ENCODE peak calls at places on chromosomes 4 and X, in four cellular contexts. One of them, this sample, is unnamed.
A peak's percentile ranks its signal among the peaks of the same experiment; 100 is the strongest.

GRCh38 chr4:108060686-108061321 is 71.1 kb downstream of the HADH start:
- DNase-seq in left ventricle myocardium inferior: no peak
- DNase-seq in ascending aorta: no peak
- DNase-seq in omental fat pad: no peak
- DNase-seq in this sample: no peak

GRCh38 chr4:114598191-114599121 is at the start of gene UGT8:
- DNase-seq in omental fat pad: no peak
- DNase-seq in ascending aorta: no peak
- DNase-seq in left ventricle myocardium inferior: peak; percentile 18
- DNase-seq in this sample: no peak

GRCh38 chr4:182578402-182578801 is 335.2 kb downstream of the TENM3 start:
- DNase-seq in left ventricle myocardium inferior: no peak
- DNase-seq in ascending aorta: no peak
- DNase-seq in omental fat pad: no peak
- DNase-seq in this sample: no peak

GRCh38 chr4:85725727-85726170 is 250.8 kb downstream of the ARHGAP24 start:
- DNase-seq in left ventricle myocardium inferior: peak; percentile 41
- DNase-seq in omental fat pad: no peak
- DNase-seq in ascending aorta: no peak
- DNase-seq in this sample: no peak

GRCh38 chr4:14667624-14668295 is 334.5 kb upstream of the CPEB2 start:
- DNase-seq in left ventricle myocardium inferior: no peak
- DNase-seq in omental fat pad: no peak
- DNase-seq in ascending aorta: no peak
- DNase-seq in this sample: no peak

GRCh38 chr4:5758741-5759140 is 47.7 kb downstream of the EVC start:
- DNase-seq in left ventricle myocardium inferior: no peak
- DNase-seq in ascending aorta: no peak
- DNase-seq in omental fat pad: no peak
- DNase-seq in this sample: no peak

GRCh38 chrX:123749643-123750042 is 16.8 kb upstream of the THOC2 start:
- DNase-seq in omental fat pad: no peak
- DNase-seq in left ventricle myocardium inferior: no peak
- DNase-seq in ascending aorta: no peak
- DNase-seq in this sample: no peak

GRCh38 chrX:22314692-22315091 is 42.0 kb downstream of the CBLL2 start:
- DNase-seq in left ventricle myocardium inferior: no peak
- DNase-seq in omental fat pad: no peak
- DNase-seq in ascending aorta: no peak
- DNase-seq in this sample: no peak

GRCh38 chr4:30386266-30386895 is 333.8 kb upstream of the PCDH7 start:
- DNase-seq in left ventricle myocardium inferior: no peak
- DNase-seq in ascending aorta: no peak
- DNase-seq in omental fat pad: no peak
- DNase-seq in this sample: no peak

GRCh38 chrX:39855748-39856129 is 242.0 kb downstream of the BCOR start:
- DNase-seq in omental fat pad: no peak
- DNase-seq in left ventricle myocardium inferior: no peak
- DNase-seq in ascending aorta: no peak
- DNase-seq in this sample: no peak

GRCh38 chrX:2500091-2500680 is 590 bp downstream of the DHRSX start:
- DNase-seq in ascending aorta: no peak
- DNase-seq in omental fat pad: no peak
- DNase-seq in left ventricle myocardium inferior: peak; percentile 34
- DNase-seq in this sample: no peak

GRCh38 chr4:3442959-3443749 is 1.4 kb downstream of the HGFAC start:
- DNase-seq in omental fat pad: no peak
- DNase-seq in left ventricle myocardium inferior: no peak
- DNase-seq in ascending aorta: no peak
- DNase-seq in this sample: peak; percentile 97

GRCh38 chr4:163697121-163697520 is 202.6 kb downstream of the TMA16 start:
- DNase-seq in left ventricle myocardium inferior: no peak
- DNase-seq in ascending aorta: no peak
- DNase-seq in omental fat pad: no peak
- DNase-seq in this sample: no peak

GRCh38 chr4:156633846-156634245 is 337.8 kb downstream of the PDGFC start:
- DNase-seq in left ventricle myocardium inferior: no peak
- DNase-seq in ascending aorta: no peak
- DNase-seq in omental fat pad: no peak
- DNase-seq in this sample: no peak

GRCh38 chr4:4377683-4378082 is 9.2 kb upstream of the NSG1 start:
- DNase-seq in ascending aorta: no peak
- DNase-seq in omental fat pad: no peak
- DNase-seq in left ventricle myocardium inferior: peak; percentile 44
- DNase-seq in this sample: no peak

GRCh38 chrX:49133759-49134158 is 10.2 kb upstream of the GPKOW start:
- DNase-seq in ascending aorta: no peak
- DNase-seq in omental fat pad: no peak
- DNase-seq in left ventricle myocardium inferior: no peak
- DNase-seq in this sample: no peak

GRCh38 chr4:155745984-155746383 is 12.8 kb upstream of the GUCY1B1 start:
- DNase-seq in ascending aorta: no peak
- DNase-seq in omental fat pad: no peak
- DNase-seq in left ventricle myocardium inferior: no peak
- DNase-seq in this sample: no peak

GRCh38 chrX:45497290-45497689 is 296.6 kb upstream of the DIPK2B start:
- DNase-seq in left ventricle myocardium inferior: no peak
- DNase-seq in omental fat pad: no peak
- DNase-seq in ascending aorta: no peak
- DNase-seq in this sample: no peak

GRCh38 chr4:92182736-92183407 is 120.9 kb upstream of the GRID2 start:
- DNase-seq in omental fat pad: no peak
- DNase-seq in ascending aorta: no peak
- DNase-seq in left ventricle myocardium inferior: no peak
- DNase-seq in this sample: no peak

GRCh38 chr4:10593130-10593529 is 91.4 kb downstream of the CLNK start:
- DNase-seq in left ventricle myocardium inferior: no peak
- DNase-seq in omental fat pad: no peak
- DNase-seq in ascending aorta: no peak
- DNase-seq in this sample: no peak

GRCh38 chrX:45735571-45735970 is 534.9 kb upstream of the DIPK2B start:
- DNase-seq in ascending aorta: no peak
- DNase-seq in omental fat pad: no peak
- DNase-seq in left ventricle myocardium inferior: no peak
- DNase-seq in this sample: no peak

GRCh38 chr4:3407171-3407771 is 34.5 kb upstream of the HGFAC start:
- DNase-seq in ascending aorta: no peak
- DNase-seq in left ventricle myocardium inferior: no peak
- DNase-seq in omental fat pad: no peak
- DNase-seq in this sample: no peak

GRCh38 chr4:169009281-169010124 is 552 bp downstream of the CBR4 start:
- DNase-seq in ascending aorta: no peak
- DNase-seq in left ventricle myocardium inferior: peak; percentile 67
- DNase-seq in omental fat pad: peak; percentile 39
- DNase-seq in this sample: no peak

GRCh38 chrX:153925387-153925738 is 701 bp downstream of the ARHGAP4 start:
- DNase-seq in ascending aorta: no peak
- DNase-seq in omental fat pad: no peak
- DNase-seq in left ventricle myocardium inferior: no peak
- DNase-seq in this sample: no peak

GRCh38 chrX:154350429-154351182 is 23.8 kb downstream of the FLNA start:
- DNase-seq in left ventricle myocardium inferior: no peak
- DNase-seq in omental fat pad: no peak
- DNase-seq in ascending aorta: no peak
- DNase-seq in this sample: no peak

GRCh38 chrX:13427441-13428054 is 107.7 kb upstream of the ATXN3L start:
- DNase-seq in omental fat pad: no peak
- DNase-seq in left ventricle myocardium inferior: no peak
- DNase-seq in ascending aorta: no peak
- DNase-seq in this sample: no peak

GRCh38 chr4:47719576-47719975 is 118.3 kb downstream of the CORIN start:
- DNase-seq in left ventricle myocardium inferior: no peak
- DNase-seq in ascending aorta: no peak
- DNase-seq in omental fat pad: no peak
- DNase-seq in this sample: no peak

GRCh38 chr4:3044812-3045499 is 29.4 kb downstream of the HTT-AS start:
- DNase-seq in ascending aorta: no peak
- DNase-seq in left ventricle myocardium inferior: no peak
- DNase-seq in omental fat pad: no peak
- DNase-seq in this sample: no peak

GRCh38 chrX:126770179-126770578 is 49.4 kb upstream of the PRR32 start:
- DNase-seq in ascending aorta: no peak
- DNase-seq in left ventricle myocardium inferior: no peak
- DNase-seq in omental fat pad: no peak
- DNase-seq in this sample: no peak

GRCh38 chr4:186193851-186194250 is 2.5 kb downstream of the CYP4V2 start:
- DNase-seq in ascending aorta: no peak
- DNase-seq in left ventricle myocardium inferior: no peak
- DNase-seq in omental fat pad: no peak
- DNase-seq in this sample: no peak

GRCh38 chr4:89434364-89434988 is 126.9 kb upstream of the GPRIN3 start:
- DNase-seq in left ventricle myocardium inferior: no peak
- DNase-seq in omental fat pad: no peak
- DNase-seq in ascending aorta: no peak
- DNase-seq in this sample: no peak

GRCh38 chr4:89439533-89439932 is 131.9 kb upstream of the GPRIN3 start:
- DNase-seq in omental fat pad: no peak
- DNase-seq in left ventricle myocardium inferior: no peak
- DNase-seq in ascending aorta: no peak
- DNase-seq in this sample: no peak

DNA sequence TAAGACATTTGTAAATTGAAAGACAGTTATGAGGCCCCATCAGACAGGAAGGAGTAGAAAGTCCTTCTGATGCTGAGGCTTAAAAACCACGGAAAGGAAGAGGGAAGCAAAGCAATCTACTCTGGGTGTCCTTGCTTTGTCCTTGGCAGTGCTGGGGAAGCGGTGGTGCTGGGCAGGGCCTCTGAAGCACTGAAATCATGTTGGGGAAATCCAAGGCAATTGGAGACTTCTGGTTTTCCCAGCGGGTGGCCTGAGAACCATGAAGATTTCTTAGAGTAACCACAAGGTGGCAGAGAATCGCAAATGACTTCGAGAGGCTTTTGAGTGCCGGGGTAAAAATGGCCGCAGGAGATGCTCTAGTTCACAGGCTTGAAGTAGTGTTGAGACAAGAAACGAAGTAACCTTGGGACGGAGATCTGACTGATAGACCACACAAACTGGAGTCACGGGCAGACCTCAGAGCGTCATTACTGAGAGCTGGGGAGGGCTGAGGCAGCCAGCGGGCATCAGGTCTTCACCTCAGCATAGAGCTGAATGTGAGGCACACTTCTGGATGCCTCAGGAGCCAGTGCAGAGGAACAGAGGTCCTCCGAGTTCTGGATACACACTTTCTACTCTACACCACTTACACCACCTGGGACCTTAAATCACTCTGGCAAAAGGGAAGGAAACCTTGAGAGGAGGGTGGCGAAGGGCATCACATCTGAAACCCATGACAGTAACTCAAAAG is 130.7 kb upstream of the GPRIN3 start:
- DNase-seq in omental fat pad: no peak
- DNase-seq in left ventricle myocardium inferior: no peak
- DNase-seq in ascending aorta: no peak
- DNase-seq in this sample: no peak
- TF ChIP-seq CTCF in omental fat pad: no peak
- TF ChIP-seq CTCF in left ventricle myocardium inferior: peak; percentile 47
- TF ChIP-seq CTCF in ascending aorta: no peak
- TF ChIP-seq CTCF in this sample: peak; percentile 36

DNA sequence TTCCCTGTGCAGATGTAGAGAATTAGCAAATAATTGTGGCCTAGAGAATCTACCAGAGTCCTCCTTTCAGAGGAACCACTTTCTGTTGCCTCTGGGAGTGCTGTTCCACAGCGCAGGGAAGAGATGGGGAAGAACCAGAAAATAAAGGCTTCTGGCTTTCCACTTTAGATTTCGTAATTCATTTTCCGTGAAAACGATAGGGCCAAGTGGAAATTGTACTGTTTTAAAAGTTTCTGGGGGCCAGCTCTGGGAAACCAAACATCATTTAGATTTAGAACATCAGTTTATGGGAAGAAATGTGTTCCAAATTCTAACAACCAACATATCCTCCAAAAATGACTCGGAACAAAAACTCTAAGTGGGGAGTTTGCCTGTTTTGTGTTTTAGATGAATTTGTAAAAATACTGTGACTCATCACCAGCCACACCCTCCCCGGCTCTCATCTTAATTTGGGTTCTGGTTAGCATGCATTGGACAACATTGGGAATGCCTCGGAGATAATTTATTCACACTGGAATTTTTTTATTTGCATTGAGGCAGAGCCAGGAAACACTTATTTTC is 65.2 kb upstream of the LNX1 start:
- DNase-seq in ascending aorta: no peak
- DNase-seq in omental fat pad: no peak
- DNase-seq in left ventricle myocardium inferior: no peak
- DNase-seq in this sample: no peak
- TF ChIP-seq CTCF in ascending aorta: peak; percentile 36
- TF ChIP-seq CTCF in omental fat pad: no peak
- TF ChIP-seq CTCF in left ventricle myocardium inferior: peak; percentile 59
- TF ChIP-seq CTCF in this sample: no peak

DNA sequence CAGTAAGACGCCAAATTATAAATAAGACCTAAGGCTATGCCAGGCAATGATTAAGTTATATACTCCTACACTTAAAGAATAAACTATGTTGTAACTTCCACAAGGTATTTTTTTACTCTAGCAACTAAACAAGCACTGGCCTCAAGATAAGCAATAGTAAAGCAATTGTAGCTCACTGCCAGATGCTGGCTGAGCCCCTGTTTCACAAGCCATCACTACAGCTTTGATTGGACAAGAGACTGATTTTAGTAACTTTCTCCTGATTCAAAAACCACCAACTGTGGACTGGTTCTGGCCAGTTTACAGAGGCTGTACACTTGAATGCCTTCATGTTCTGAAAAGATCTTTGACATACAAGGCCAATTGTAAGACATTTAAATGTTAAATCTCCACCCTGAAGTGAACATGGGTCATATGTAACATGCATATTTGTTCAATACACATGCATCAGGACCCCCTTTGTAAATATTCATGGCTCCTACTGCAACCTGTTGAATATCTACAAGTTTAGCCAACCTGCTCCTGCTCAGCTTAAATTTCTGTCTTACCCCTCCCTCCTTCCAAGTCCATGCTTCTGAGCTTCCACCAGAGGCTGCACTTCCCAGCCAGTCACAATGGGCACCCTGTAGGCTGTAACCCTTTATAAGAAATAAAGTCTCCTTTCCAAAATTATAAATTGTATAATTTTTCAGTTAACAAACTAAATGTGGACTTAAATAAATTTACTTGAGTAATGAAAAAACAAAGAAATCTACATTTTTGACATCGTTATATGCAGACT is 423.6 kb downstream of the ANKRD50 start:
- DNase-seq in omental fat pad: no peak
- DNase-seq in left ventricle myocardium inferior: no peak
- DNase-seq in ascending aorta: no peak
- DNase-seq in this sample: no peak
- TF ChIP-seq CTCF in omental fat pad: no peak
- TF ChIP-seq CTCF in left ventricle myocardium inferior: no peak
- TF ChIP-seq CTCF in ascending aorta: no peak
- TF ChIP-seq CTCF in this sample: no peak

DNA sequence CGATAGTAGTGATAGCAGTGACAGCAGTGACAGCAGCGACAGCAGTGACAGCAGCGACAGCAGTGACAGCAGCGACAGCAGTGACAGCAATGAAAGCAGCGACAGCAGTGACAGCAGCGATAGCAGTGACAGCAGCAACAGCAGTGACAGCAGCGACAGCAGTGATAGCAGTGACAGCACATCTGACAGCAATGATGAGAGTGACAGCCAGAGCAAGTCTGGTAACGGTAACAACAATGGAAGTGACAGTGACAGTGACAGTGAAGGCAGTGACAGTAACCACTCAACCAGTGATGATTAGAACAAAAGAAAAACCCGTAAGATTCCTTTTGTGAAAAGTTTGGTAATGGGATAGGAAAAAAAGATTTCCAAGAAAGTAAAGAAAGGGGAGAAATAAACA is 7.9 kb downstream of the DSPP start:
- DNase-seq in omental fat pad: no peak
- DNase-seq in left ventricle myocardium inferior: no peak
- DNase-seq in ascending aorta: no peak
- DNase-seq in this sample: no peak
- TF ChIP-seq CTCF in omental fat pad: no peak
- TF ChIP-seq CTCF in left ventricle myocardium inferior: no peak
- TF ChIP-seq CTCF in ascending aorta: no peak
- TF ChIP-seq CTCF in this sample: no peak

This sample was measured in D721Med.